ENCODE peak calls at places on chromosomes 1 and 21, in eight cellular contexts. One of them, this sample, is unnamed.

GRCh38 chr1:198892065-198892464 is 253.2 kb downstream of the PTPRC start:
- DNase-seq in K562: no peak
- DNase-seq in heart right ventricle: no peak
- DNase-seq in prostate gland: no peak
- DNase-seq in A549: no peak
- DNase-seq in fibroblast of lung: peak
- DNase-seq in caudate nucleus: no peak
- DNase-seq in cardiac muscle cell: peak
- DNase-seq in this sample: no peak

GRCh38 chr1:91929246-91929645 is 20.0 kb upstream of the BRDT start:
- DNase-seq in K562: no peak
- DNase-seq in heart right ventricle: peak
- DNase-seq in prostate gland: no peak
- DNase-seq in A549: no peak
- DNase-seq in fibroblast of lung: peak
- DNase-seq in caudate nucleus: no peak
- DNase-seq in cardiac muscle cell: peak
- DNase-seq in this sample: no peak

GRCh38 chr21:45695086-45695485 is 51.6 kb downstream of the PCBP3 start:
- DNase-seq in K562: no peak
- DNase-seq in heart right ventricle: no peak
- DNase-seq in prostate gland: no peak
- DNase-seq in A549: no peak
- DNase-seq in fibroblast of lung: no peak
- DNase-seq in caudate nucleus: no peak
- DNase-seq in cardiac muscle cell: no peak
- DNase-seq in this sample: no peak

GRCh38 chr21:45386728-45387371 is 18.1 kb upstream of the COL18A1 start:
- DNase-seq in K562: peak
- DNase-seq in heart right ventricle: peak
- DNase-seq in prostate gland: no peak
- DNase-seq in A549: peak
- DNase-seq in fibroblast of lung: peak
- DNase-seq in caudate nucleus: no peak
- DNase-seq in cardiac muscle cell: peak
- DNase-seq in this sample: no peak

GRCh38 chr1:94648225-94649007 is 106.9 kb upstream of the F3 start:
- DNase-seq in K562: peak
- DNase-seq in heart right ventricle: no peak
- DNase-seq in prostate gland: peak
- DNase-seq in A549: no peak
- DNase-seq in fibroblast of lung: peak
- DNase-seq in caudate nucleus: no peak
- DNase-seq in cardiac muscle cell: peak
- DNase-seq in this sample: no peak

GRCh38 chr1:68149907-68150306 is 82.4 kb downstream of the WLS start:
- DNase-seq in K562: no peak
- DNase-seq in heart right ventricle: no peak
- DNase-seq in prostate gland: no peak
- DNase-seq in A549: no peak
- DNase-seq in fibroblast of lung: no peak
- DNase-seq in caudate nucleus: no peak
- DNase-seq in cardiac muscle cell: no peak
- DNase-seq in this sample: no peak

GRCh38 chr1:28354121-28354520 is 15.4 kb upstream of the PHACTR4 start:
- DNase-seq in K562: no peak
- DNase-seq in heart right ventricle: no peak
- DNase-seq in prostate gland: no peak
- DNase-seq in A549: peak
- DNase-seq in fibroblast of lung: peak
- DNase-seq in caudate nucleus: no peak
- DNase-seq in cardiac muscle cell: peak
- DNase-seq in this sample: no peak

GRCh38 chr1:41823453-41823852 is 95.3 kb downstream of the HIVEP3 start:
- DNase-seq in K562: no peak
- DNase-seq in heart right ventricle: peak
- DNase-seq in prostate gland: no peak
- DNase-seq in A549: no peak
- DNase-seq in fibroblast of lung: no peak
- DNase-seq in caudate nucleus: no peak
- DNase-seq in cardiac muscle cell: peak
- DNase-seq in this sample: no peak

GRCh38 chr1:110019790-110020189 is 14.6 kb upstream of the STRIP1 start:
- DNase-seq in K562: no peak
- DNase-seq in heart right ventricle: no peak
- DNase-seq in prostate gland: peak
- DNase-seq in A549: no peak
- DNase-seq in fibroblast of lung: no peak
- DNase-seq in caudate nucleus: no peak
- DNase-seq in cardiac muscle cell: no peak
- DNase-seq in this sample: no peak

GRCh38 chr1:226761322-226761721 is 22.2 kb upstream of the ITPKB start:
- DNase-seq in K562: no peak
- DNase-seq in heart right ventricle: no peak
- DNase-seq in prostate gland: no peak
- DNase-seq in A549: no peak
- DNase-seq in fibroblast of lung: no peak
- DNase-seq in caudate nucleus: no peak
- DNase-seq in cardiac muscle cell: no peak
- DNase-seq in this sample: no peak

GRCh38 chr1:218377143-218377660 is 32.1 kb downstream of the TGFB2 start:
- DNase-seq in K562: peak
- DNase-seq in heart right ventricle: no peak
- DNase-seq in prostate gland: peak
- DNase-seq in A549: peak
- DNase-seq in fibroblast of lung: peak
- DNase-seq in caudate nucleus: no peak
- DNase-seq in cardiac muscle cell: peak
- DNase-seq in this sample: peak

GRCh38 chr1:178541829-178542553 is 29.1 kb downstream of the TEX35 start:
- DNase-seq in K562: peak
- DNase-seq in heart right ventricle: peak
- DNase-seq in prostate gland: peak
- DNase-seq in A549: peak
- DNase-seq in fibroblast of lung: peak
- DNase-seq in caudate nucleus: peak
- DNase-seq in cardiac muscle cell: peak
- DNase-seq in this sample: no peak

GRCh38 chr1:17280436-17280835 is 27.6 kb upstream of the PADI4 start:
- DNase-seq in K562: no peak
- DNase-seq in heart right ventricle: no peak
- DNase-seq in prostate gland: no peak
- DNase-seq in A549: no peak
- DNase-seq in fibroblast of lung: no peak
- DNase-seq in caudate nucleus: no peak
- DNase-seq in cardiac muscle cell: no peak
- DNase-seq in this sample: no peak

GRCh38 chr1:22018583-22019559 is 17.4 kb downstream of the CELA3A start:
- DNase-seq in K562: peak
- DNase-seq in heart right ventricle: no peak
- DNase-seq in prostate gland: no peak
- DNase-seq in A549: peak
- DNase-seq in fibroblast of lung: peak
- DNase-seq in caudate nucleus: no peak
- DNase-seq in cardiac muscle cell: peak
- DNase-seq in this sample: peak

GRCh38 chr21:41951876-41952567 is 1.8 kb downstream of the C2CD2 start:
- DNase-seq in K562: no peak
- DNase-seq in heart right ventricle: no peak
- DNase-seq in prostate gland: no peak
- DNase-seq in A549: no peak
- DNase-seq in fibroblast of lung: no peak
- DNase-seq in caudate nucleus: no peak
- DNase-seq in cardiac muscle cell: no peak
- DNase-seq in this sample: no peak

GRCh38 chr21:41953249-41953830 is 478 bp downstream of the C2CD2 start:
- DNase-seq in K562: peak
- DNase-seq in heart right ventricle: peak
- DNase-seq in prostate gland: no peak
- DNase-seq in A549: no peak
- DNase-seq in fibroblast of lung: no peak
- DNase-seq in caudate nucleus: no peak
- DNase-seq in cardiac muscle cell: no peak
- DNase-seq in this sample: no peak

GRCh38 chr21:41953831-41954653 is at the start of gene C2CD2:
- DNase-seq in K562: peak
- DNase-seq in heart right ventricle: peak
- DNase-seq in prostate gland: no peak
- DNase-seq in A549: peak
- DNase-seq in fibroblast of lung: peak
- DNase-seq in caudate nucleus: no peak
- DNase-seq in cardiac muscle cell: peak
- DNase-seq in this sample: no peak

GRCh38 chr21:41950941-41951408 is 2.8 kb downstream of the C2CD2 start:
- DNase-seq in K562: no peak
- DNase-seq in heart right ventricle: no peak
- DNase-seq in prostate gland: no peak
- DNase-seq in A549: no peak
- DNase-seq in fibroblast of lung: no peak
- DNase-seq in caudate nucleus: no peak
- DNase-seq in cardiac muscle cell: no peak
- DNase-seq in this sample: no peak

DNA sequence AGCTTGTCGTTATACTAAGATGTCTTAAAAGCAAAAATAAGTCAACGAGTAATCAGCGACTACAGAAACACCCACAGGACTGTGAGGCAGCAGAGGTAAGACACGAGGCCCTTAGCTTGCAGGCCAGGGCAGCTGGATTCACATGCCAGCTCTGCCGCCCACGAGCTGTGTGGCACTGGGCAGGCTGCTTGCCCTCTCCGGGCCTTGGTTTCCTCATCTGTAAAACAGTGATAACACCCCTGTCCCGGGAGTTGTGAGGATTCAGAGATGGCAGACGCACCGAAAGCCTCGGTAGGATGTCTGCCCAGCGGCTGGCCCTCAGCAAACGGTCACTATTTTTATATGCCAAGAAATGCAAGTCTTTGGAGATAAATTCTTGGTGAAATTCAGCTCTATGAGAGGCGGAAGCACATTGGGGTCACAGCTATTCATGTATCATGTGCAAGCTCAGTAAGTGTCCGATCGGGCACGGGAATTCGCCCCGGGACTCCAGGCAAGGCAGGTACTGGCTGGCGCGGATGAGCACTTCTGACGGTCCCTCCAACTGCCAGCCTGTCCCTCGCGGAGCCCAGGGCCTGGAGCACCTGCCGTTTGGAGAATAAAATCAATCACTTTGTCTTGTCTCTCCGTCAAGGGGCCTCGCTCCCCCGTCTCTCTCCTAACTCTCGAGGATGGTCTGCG is 1.1 kb downstream of the C2CD2 start:
- DNase-seq in K562: no peak
- DNase-seq in heart right ventricle: no peak
- DNase-seq in prostate gland: no peak
- DNase-seq in A549: no peak
- DNase-seq in fibroblast of lung: no peak
- DNase-seq in caudate nucleus: no peak
- DNase-seq in cardiac muscle cell: no peak
- DNase-seq in this sample: no peak
- H3K27ac ChIP-seq in K562: peak
- H3K27ac ChIP-seq in heart right ventricle: peak
- H3K27ac ChIP-seq in prostate gland: peak
- H3K27ac ChIP-seq in A549: peak
- H3K27ac ChIP-seq in fibroblast of lung: peak
- H3K27ac ChIP-seq in caudate nucleus: peak
- H3K27ac ChIP-seq in cardiac muscle cell: no peak
- H3K27ac ChIP-seq in this sample: peak

DNA sequence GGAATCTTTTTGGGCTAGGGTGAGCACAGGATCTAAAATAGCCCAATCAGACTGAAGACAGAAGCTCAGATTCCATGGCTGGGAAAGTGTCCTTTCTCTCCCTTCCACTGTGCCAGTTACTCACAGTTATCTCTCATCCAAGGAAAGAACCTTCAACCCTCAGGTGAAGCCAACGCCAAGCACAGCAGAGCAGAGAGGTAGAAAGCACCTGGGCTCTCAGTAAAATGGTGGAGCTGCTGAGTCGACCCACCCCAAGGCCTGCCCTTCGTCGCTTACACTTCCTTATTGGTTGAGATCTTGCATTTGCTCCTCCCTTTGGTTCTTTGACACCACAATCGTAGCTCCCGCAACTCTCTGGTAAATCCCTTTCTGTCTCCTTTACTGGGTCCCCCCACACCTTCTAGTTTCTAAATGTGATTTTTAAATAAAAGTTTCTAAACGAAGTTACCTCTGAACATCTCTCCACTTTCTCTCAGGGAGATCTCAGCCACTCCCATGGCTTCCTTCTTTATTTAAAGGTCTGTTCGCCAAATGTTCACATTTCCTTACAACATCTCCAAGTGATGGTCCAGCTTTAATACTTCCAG is 27.5 kb upstream of the SLC30A1 start:
- DNase-seq in K562: peak
- DNase-seq in heart right ventricle: no peak
- DNase-seq in prostate gland: no peak
- DNase-seq in A549: no peak
- DNase-seq in fibroblast of lung: no peak
- DNase-seq in caudate nucleus: no peak
- DNase-seq in cardiac muscle cell: no peak
- DNase-seq in this sample: no peak
- H3K27ac ChIP-seq in K562: peak
- H3K27ac ChIP-seq in heart right ventricle: peak
- H3K27ac ChIP-seq in prostate gland: no peak
- H3K27ac ChIP-seq in A549: no peak
- H3K27ac ChIP-seq in fibroblast of lung: no peak
- H3K27ac ChIP-seq in caudate nucleus: peak
- H3K27ac ChIP-seq in cardiac muscle cell: no peak
- H3K27ac ChIP-seq in this sample: no peak

GRCh38 chr1:209805875-209806760 is at the start of gene IRF6:
- DNase-seq in K562: peak
- DNase-seq in heart right ventricle: peak
- DNase-seq in prostate gland: peak
- DNase-seq in A549: peak
- DNase-seq in fibroblast of lung: peak
- DNase-seq in caudate nucleus: no peak
- DNase-seq in cardiac muscle cell: peak
- DNase-seq in this sample: no peak
- H3K27ac ChIP-seq in K562: peak
- H3K27ac ChIP-seq in heart right ventricle: peak
- H3K27ac ChIP-seq in prostate gland: peak
- H3K27ac ChIP-seq in A549: no peak
- H3K27ac ChIP-seq in fibroblast of lung: peak
- H3K27ac ChIP-seq in caudate nucleus: no peak
- H3K27ac ChIP-seq in cardiac muscle cell: peak
- H3K27ac ChIP-seq in this sample: no peak

DNA sequence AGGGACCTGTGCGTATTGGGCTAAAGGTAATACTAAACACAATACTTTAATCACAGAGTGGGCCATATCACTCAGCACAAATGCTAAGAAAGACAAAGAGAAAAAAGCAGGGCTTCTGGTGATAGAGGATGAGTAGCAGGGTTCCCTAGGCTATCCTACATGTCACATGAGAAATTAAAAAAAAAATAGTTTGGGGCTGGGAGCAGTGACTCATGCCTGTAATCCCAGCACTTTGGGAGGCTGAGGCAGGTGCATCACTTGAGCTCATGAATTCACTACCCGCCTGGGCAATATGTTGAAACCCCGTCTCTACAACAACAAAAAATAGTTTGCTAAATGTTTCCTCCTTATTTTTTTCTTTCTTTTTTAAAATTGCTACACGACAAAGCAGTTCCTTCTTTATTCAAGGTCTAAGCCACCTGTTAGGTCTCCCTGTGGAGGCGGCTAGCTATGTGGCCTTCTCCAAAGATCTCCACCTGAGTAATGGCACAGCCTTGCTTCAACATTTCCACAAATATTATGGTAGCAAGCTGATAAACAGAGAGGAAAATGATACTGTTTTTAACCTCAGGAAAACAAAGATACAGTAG is 1.5 kb downstream of the ENSA start:
- DNase-seq in K562: no peak
- DNase-seq in heart right ventricle: no peak
- DNase-seq in prostate gland: no peak
- DNase-seq in A549: no peak
- DNase-seq in fibroblast of lung: no peak
- DNase-seq in caudate nucleus: no peak
- DNase-seq in cardiac muscle cell: no peak
- DNase-seq in this sample: no peak
- H3K27ac ChIP-seq in K562: peak
- H3K27ac ChIP-seq in heart right ventricle: no peak
- H3K27ac ChIP-seq in prostate gland: no peak
- H3K27ac ChIP-seq in A549: peak
- H3K27ac ChIP-seq in fibroblast of lung: no peak
- H3K27ac ChIP-seq in caudate nucleus: no peak
- H3K27ac ChIP-seq in cardiac muscle cell: no peak
- H3K27ac ChIP-seq in this sample: peak